ENCODE peak calls at places on chromosomes 7 and 10, in four cellular contexts. L is AG04450, C is RWPE1, V is lower lobe of right lung. O is an unnamed sample.

GRCh38 chr10:31769564-31769963 is 159.1 kb downstream of the ARHGAP12 start:
- DNase-seq in L (no peak), C (peak), V (no peak), O (no peak)

GRCh38 chr10:3480281-3480999 is 304.6 kb downstream of the KLF6 start:
- DNase-seq in L (no peak), C (no peak), V (no peak), O (no peak)

GRCh38 chr7:28329616-28330373 is 82.5 kb upstream of the CREB5 start:
- DNase-seq in L (no peak), C (no peak), V (no peak), O (no peak)

GRCh38 chr10:70053896-70054641 is 1.4 kb downstream of the MACROH2A2 start:
- DNase-seq in L (no peak), C (peak), V (no peak), O (no peak)

GRCh38 chr7:77327067-77327931 is 88.8 kb downstream of the GSAP start:
- DNase-seq in L (peak), C (peak), V (peak), O (no peak)

GRCh38 chr10:68223535-68224165 is 8.3 kb downstream of the ATOH7 start:
- DNase-seq in L (no peak), C (no peak), V (no peak), O (no peak)

GRCh38 chr10:133190225-133190624 is 30.2 kb downstream of the KNDC1 start:
- DNase-seq in L (no peak), C (no peak), V (no peak), O (no peak)

GRCh38 chr10:78175444-78175843 is 141.8 kb downstream of the RPS24 start:
- DNase-seq in L (no peak), C (no peak), V (no peak), O (no peak)

GRCh38 chr10:94546616-94547175 is 1.1 kb downstream of the HELLS start:
- DNase-seq in L (no peak), C (peak), V (no peak), O (no peak)

GRCh38 chr7:139118234-139118802 is 8.8 kb upstream of the ZC3HAV1 start:
- DNase-seq in L (no peak), C (peak), V (no peak), O (no peak)

GRCh38 chr10:112365014-112365432 is 8.9 kb upstream of the ACSL5 start:
- DNase-seq in L (no peak), C (no peak), V (no peak), O (no peak)

GRCh38 chr10:131693766-131694165 is 207.0 kb upstream of the PPP2R2D start:
- DNase-seq in L (no peak), C (no peak), V (no peak), O (no peak)

GRCh38 chr7:157235357-157236018 is 96.8 kb downstream of the UBE3C start:
- DNase-seq in L (no peak), C (no peak), V (no peak), O (no peak)

GRCh38 chr7:29234438-29234837 is 39.9 kb downstream of the CHN2 start:
- DNase-seq in L (no peak), C (no peak), V (no peak), O (no peak)

GRCh38 chr7:29609162-29610030 is 45.8 kb downstream of the PRR15 start:
- DNase-seq in L (no peak), C (peak), V (no peak), O (no peak)

GRCh38 chr10:11395581-11396310 is 215.7 kb downstream of the USP6NL start:
- DNase-seq in L (no peak), C (no peak), V (no peak), O (no peak)

GRCh38 chr7:82631998-82632397 is 188.4 kb upstream of the CACNA2D1 start:
- DNase-seq in L (no peak), C (no peak), V (no peak), O (no peak)

GRCh38 chr10:68696018-68696417 is 25.0 kb upstream of the CCAR1 start:
- DNase-seq in L (no peak), C (no peak), V (no peak), O (no peak)

GRCh38 chr10:123962756-123963469 is 71.3 kb upstream of the CPXM2 start:
- DNase-seq in L (no peak), C (no peak), V (no peak), O (no peak)
- H3K27ac ChIP-seq in L (no peak), C (no peak), V (no peak), O (no peak)

GRCh38 chr10:96638696-96639095 is 51.9 kb upstream of the TM9SF3 start:
- DNase-seq in L (no peak), C (no peak), V (no peak), O (no peak)

GRCh38 chr10:96641396-96641795 is 54.6 kb upstream of the TM9SF3 start:
- DNase-seq in L (no peak), C (no peak), V (no peak), O (no peak)

GRCh38 chr10:96637709-96638108 is 50.9 kb upstream of the TM9SF3 start:
- DNase-seq in L (no peak), C (no peak), V (no peak), O (no peak)

GRCh38 chr10:96636546-96636945 is 49.7 kb upstream of the TM9SF3 start:
- DNase-seq in L (no peak), C (no peak), V (no peak), O (no peak)

GRCh38 chr10:96638120-96638519 is 51.3 kb upstream of the TM9SF3 start:
- DNase-seq in L (no peak), C (no peak), V (no peak), O (no peak)
- TF ChIP-seq CTCF in L (no peak), C (no peak), V (no peak), O (no peak)

DNA sequence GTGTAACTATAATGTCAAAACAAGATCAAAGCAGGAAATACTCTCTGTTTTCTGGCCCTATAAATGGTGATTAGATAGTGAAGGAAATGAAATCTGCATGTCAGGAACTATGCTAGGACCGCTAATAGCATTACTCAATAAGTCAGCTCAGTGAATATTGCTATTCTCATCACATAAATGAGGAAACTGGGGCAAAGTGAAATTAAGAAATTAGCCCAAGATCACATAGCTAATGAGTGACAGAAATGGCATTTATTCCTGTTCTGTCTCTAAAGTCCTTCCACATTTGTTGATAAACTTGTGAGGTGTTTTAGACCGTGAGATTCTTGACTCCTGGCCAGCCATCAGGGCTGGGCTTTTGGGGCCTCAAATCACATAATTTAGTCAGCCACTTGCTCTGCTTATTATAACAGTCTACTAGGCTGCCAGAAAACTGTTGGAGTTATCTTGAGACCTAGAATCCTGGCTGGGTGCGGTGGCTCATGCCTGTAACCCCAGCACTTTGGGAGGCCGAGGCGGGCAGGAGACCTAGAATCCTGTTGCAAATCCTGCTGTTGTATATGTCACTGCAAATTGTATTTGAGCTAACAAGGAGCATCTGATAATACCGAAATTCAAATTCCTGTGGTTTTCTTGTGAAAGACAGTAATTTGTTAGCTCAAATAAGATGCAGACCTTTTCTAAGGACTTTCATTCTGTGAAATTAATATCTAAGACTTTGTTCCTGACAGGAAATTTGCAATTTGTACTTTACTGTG is 66.5 kb upstream of the SHTN1 start:
- DNase-seq in L (no peak), C (no peak), V (no peak), O (no peak)
- H3K27ac ChIP-seq in L (no peak), C (no peak), V (no peak), O (no peak)

DNA sequence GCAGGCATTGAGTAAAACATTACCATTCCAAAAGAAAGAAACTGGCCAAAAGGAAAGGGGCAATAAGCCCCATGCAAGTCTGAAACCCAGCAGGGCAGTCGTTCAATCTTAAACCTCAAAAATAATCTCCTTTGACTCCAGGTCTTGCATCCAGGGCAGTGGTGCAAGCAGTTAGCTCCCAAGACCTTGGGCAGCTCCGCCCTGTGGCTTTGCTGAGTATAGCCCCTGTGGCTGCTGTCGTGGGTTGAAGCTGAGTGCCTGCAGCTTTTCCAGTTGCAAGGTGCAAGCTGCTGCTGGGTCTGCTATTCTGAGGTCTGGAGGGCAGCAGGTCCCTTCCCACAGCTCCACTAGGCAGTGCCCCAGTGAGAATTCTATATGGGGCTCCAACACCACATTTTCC is 580.1 kb upstream of the AUTS2 start:
- DNase-seq in L (no peak), C (no peak), V (no peak), O (no peak)
- TF ChIP-seq CTCF in L (no peak), C (no peak), V (no peak), O (no peak)

DNA sequence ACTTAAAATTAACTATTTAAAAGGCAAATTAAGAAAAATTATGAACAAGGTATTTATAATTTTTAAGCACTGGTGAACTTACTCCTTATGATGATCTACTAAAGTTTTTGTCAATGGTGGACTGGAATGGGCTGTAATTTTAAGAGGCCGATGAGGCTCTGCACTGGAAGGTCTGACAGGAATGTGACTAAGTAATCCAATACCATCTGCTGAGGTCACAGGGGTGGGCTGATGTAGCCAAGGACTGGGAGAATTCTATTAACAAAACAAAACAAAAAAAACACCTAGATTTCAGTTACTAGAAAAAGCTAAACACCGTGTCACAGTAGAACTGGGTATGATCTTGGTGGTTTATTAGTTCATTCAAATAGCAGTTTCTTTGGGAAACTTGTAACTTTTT is 75.9 kb downstream of the NRBF2 start:
- DNase-seq in L (no peak), C (no peak), V (no peak), O (no peak)
- H3K27ac ChIP-seq in L (no peak), C (no peak), V (no peak), O (peak)

GRCh38 chr7:98879198-98879988 is 1.1 kb downstream of the TRRAP start:
- DNase-seq in L (no peak), C (no peak), V (no peak), O (no peak)
- TF ChIP-seq CTCF in L (no peak), C (peak), V (peak), O (no peak)